ENCODE peak calls at places on chromosomes 3 and 15, in five cellular contexts. One of them, this sample, is unnamed.

GRCh38 chr3:165852710-165853109 is 15.5 kb upstream of the BCHE start:
- DNase-seq in choroid plexus epithelial cell: peak; percentile 33
- DNase-seq in epithelial cell of esophagus: no peak
- DNase-seq in fibroblast of mammary gland: peak; percentile 11
- DNase-seq in GM23338: no peak
- DNase-seq in this sample: no peak

GRCh38 chr15:29677871-29678431 is 144.3 kb downstream of the TJP1 start:
- DNase-seq in choroid plexus epithelial cell: no peak
- DNase-seq in epithelial cell of esophagus: no peak
- DNase-seq in fibroblast of mammary gland: no peak
- DNase-seq in GM23338: no peak
- DNase-seq in this sample: no peak

GRCh38 chr3:59163953-59164352 is 114.1 kb upstream of the CFAP20DC start:
- DNase-seq in choroid plexus epithelial cell: peak; percentile 5
- DNase-seq in epithelial cell of esophagus: peak; percentile 15
- DNase-seq in fibroblast of mammary gland: peak; percentile 2
- DNase-seq in GM23338: no peak
- DNase-seq in this sample: no peak

GRCh38 chr15:65326109-65326508 is 21.6 kb downstream of the RNU5B-1 start:
- DNase-seq in choroid plexus epithelial cell: peak; percentile 13
- DNase-seq in epithelial cell of esophagus: peak; percentile 31
- DNase-seq in fibroblast of mammary gland: peak; percentile 8
- DNase-seq in GM23338: peak; percentile 57
- DNase-seq in this sample: no peak

GRCh38 chr15:70483513-70483912 is 279.8 kb downstream of the UACA start:
- DNase-seq in choroid plexus epithelial cell: no peak
- DNase-seq in epithelial cell of esophagus: no peak
- DNase-seq in fibroblast of mammary gland: no peak
- DNase-seq in GM23338: no peak
- DNase-seq in this sample: no peak

GRCh38 chr3:52095990-52096775 is 39.8 kb upstream of the DUSP7 start:
- DNase-seq in choroid plexus epithelial cell: no peak
- DNase-seq in epithelial cell of esophagus: peak; percentile 82
- DNase-seq in fibroblast of mammary gland: no peak
- DNase-seq in GM23338: no peak
- DNase-seq in this sample: no peak

GRCh38 chr15:25691544-25692430 is 171.3 kb downstream of the ATP10A start:
- DNase-seq in choroid plexus epithelial cell: peak; percentile 13
- DNase-seq in epithelial cell of esophagus: no peak
- DNase-seq in fibroblast of mammary gland: peak; percentile 59
- DNase-seq in GM23338: peak; percentile 72
- DNase-seq in this sample: no peak

GRCh38 chr3:157066335-157067071 is 93.4 kb downstream of the CCNL1 start:
- DNase-seq in choroid plexus epithelial cell: no peak
- DNase-seq in epithelial cell of esophagus: peak; percentile 48
- DNase-seq in fibroblast of mammary gland: peak; percentile 97
- DNase-seq in GM23338: no peak
- DNase-seq in this sample: no peak

GRCh38 chr15:63379492-63380150 is 2.0 kb downstream of the CA12 start:
- DNase-seq in choroid plexus epithelial cell: no peak
- DNase-seq in epithelial cell of esophagus: peak; percentile 41
- DNase-seq in fibroblast of mammary gland: peak; percentile 34
- DNase-seq in GM23338: no peak
- DNase-seq in this sample: no peak

GRCh38 chr15:74307827-74308642 is 59.4 kb downstream of the CYP11A1 start:
- DNase-seq in choroid plexus epithelial cell: peak; percentile 83
- DNase-seq in epithelial cell of esophagus: peak; percentile 71
- DNase-seq in fibroblast of mammary gland: peak; percentile 59
- DNase-seq in GM23338: peak; percentile 82
- DNase-seq in this sample: no peak

GRCh38 chr15:60798821-60799220 is 319.9 kb upstream of the ICE2 start:
- DNase-seq in choroid plexus epithelial cell: peak; percentile 83
- DNase-seq in epithelial cell of esophagus: peak; percentile 71
- DNase-seq in fibroblast of mammary gland: peak; percentile 95
- DNase-seq in GM23338: no peak
- DNase-seq in this sample: peak; percentile 42

GRCh38 chr15:45759910-45760309 is 125.1 kb downstream of the SQOR start:
- DNase-seq in choroid plexus epithelial cell: no peak
- DNase-seq in epithelial cell of esophagus: no peak
- DNase-seq in fibroblast of mammary gland: no peak
- DNase-seq in GM23338: no peak
- DNase-seq in this sample: no peak

GRCh38 chr3:195806211-195806915 is 5.4 kb downstream of the MUC4 start:
- DNase-seq in choroid plexus epithelial cell: no peak
- DNase-seq in epithelial cell of esophagus: no peak
- DNase-seq in fibroblast of mammary gland: no peak
- DNase-seq in GM23338: peak; percentile 96
- DNase-seq in this sample: no peak

GRCh38 chr3:60932170-60932569 is 319.1 kb downstream of the FHIT start:
- DNase-seq in choroid plexus epithelial cell: no peak
- DNase-seq in epithelial cell of esophagus: no peak
- DNase-seq in fibroblast of mammary gland: no peak
- DNase-seq in GM23338: no peak
- DNase-seq in this sample: no peak

GRCh38 chr3:34793066-34793465 is 846.3 kb upstream of the ARPP21 start:
- DNase-seq in choroid plexus epithelial cell: no peak
- DNase-seq in epithelial cell of esophagus: no peak
- DNase-seq in fibroblast of mammary gland: peak; percentile 10
- DNase-seq in GM23338: no peak
- DNase-seq in this sample: no peak

GRCh38 chr3:171453175-171453868 is 6.9 kb downstream of the TNIK start:
- DNase-seq in choroid plexus epithelial cell: peak; percentile 59
- DNase-seq in epithelial cell of esophagus: no peak
- DNase-seq in fibroblast of mammary gland: peak; percentile 2
- DNase-seq in GM23338: peak; percentile 86
- DNase-seq in this sample: no peak

GRCh38 chr3:149657458-149657795 is 398 bp downstream of the WWTR1 start:
- DNase-seq in choroid plexus epithelial cell: peak; percentile 77
- DNase-seq in epithelial cell of esophagus: no peak
- DNase-seq in fibroblast of mammary gland: peak; percentile 59
- DNase-seq in GM23338: peak; percentile 71
- DNase-seq in this sample: no peak

GRCh38 chr15:99566157-99566900 is 545 bp downstream of the MEF2A start:
- DNase-seq in choroid plexus epithelial cell: no peak
- DNase-seq in epithelial cell of esophagus: peak; percentile 21
- DNase-seq in fibroblast of mammary gland: no peak
- DNase-seq in GM23338: peak; percentile 39
- DNase-seq in this sample: no peak

GRCh38 chr15:88802991-88803240 is 320 bp upstream of the ACAN start:
- DNase-seq in choroid plexus epithelial cell: no peak
- DNase-seq in epithelial cell of esophagus: no peak
- DNase-seq in fibroblast of mammary gland: no peak
- DNase-seq in GM23338: no peak
- DNase-seq in this sample: no peak

GRCh38 chr3:80097674-80098073 is 329.9 kb upstream of the ROBO1 start:
- DNase-seq in choroid plexus epithelial cell: no peak
- DNase-seq in epithelial cell of esophagus: peak; percentile 64
- DNase-seq in fibroblast of mammary gland: no peak
- DNase-seq in GM23338: no peak
- DNase-seq in this sample: no peak

GRCh38 chr15:68985361-68985891 is 29.1 kb upstream of the NOX5 start:
- DNase-seq in choroid plexus epithelial cell: no peak
- DNase-seq in epithelial cell of esophagus: no peak
- DNase-seq in fibroblast of mammary gland: no peak
- DNase-seq in GM23338: no peak
- DNase-seq in this sample: no peak

GRCh38 chr3:23999012-23999641 is 54.0 kb downstream of the NR1D2 start:
- DNase-seq in choroid plexus epithelial cell: peak; percentile 71
- DNase-seq in epithelial cell of esophagus: peak; percentile 50
- DNase-seq in fibroblast of mammary gland: peak; percentile 66
- DNase-seq in GM23338: peak; percentile 80
- DNase-seq in this sample: no peak

GRCh38 chr3:158532099-158532734 is 38.8 kb upstream of the MLF1 start:
- DNase-seq in choroid plexus epithelial cell: peak; percentile 79
- DNase-seq in epithelial cell of esophagus: peak; percentile 65
- DNase-seq in fibroblast of mammary gland: peak; percentile 74
- DNase-seq in GM23338: peak; percentile 54
- DNase-seq in this sample: no peak

GRCh38 chr3:134326760-134327593 is 47.3 kb downstream of the AMOTL2 start:
- DNase-seq in choroid plexus epithelial cell: peak; percentile 98
- DNase-seq in epithelial cell of esophagus: peak; percentile 94
- DNase-seq in fibroblast of mammary gland: peak; percentile 98
- DNase-seq in GM23338: peak; percentile 97
- DNase-seq in this sample: peak; percentile 99

GRCh38 chr3:186307594-186307993 is 54.4 kb downstream of the DGKG start:
- DNase-seq in choroid plexus epithelial cell: peak; percentile 69
- DNase-seq in epithelial cell of esophagus: peak; percentile 65
- DNase-seq in fibroblast of mammary gland: peak; percentile 60
- DNase-seq in GM23338: peak; percentile 59
- DNase-seq in this sample: no peak

GRCh38 chr15:74200394-74200793 is 2.2 kb downstream of the STRA6 start:
- DNase-seq in choroid plexus epithelial cell: peak; percentile 90
- DNase-seq in epithelial cell of esophagus: peak; percentile 90
- DNase-seq in fibroblast of mammary gland: peak; percentile 86
- DNase-seq in GM23338: no peak
- DNase-seq in this sample: no peak

GRCh38 chr3:51374456-51374855 is 10.6 kb upstream of the MANF start:
- DNase-seq in choroid plexus epithelial cell: no peak
- DNase-seq in epithelial cell of esophagus: no peak
- DNase-seq in fibroblast of mammary gland: no peak
- DNase-seq in GM23338: no peak
- DNase-seq in this sample: no peak

GRCh38 chr15:85004551-85004950 is 22.9 kb downstream of the PDE8A start:
- DNase-seq in choroid plexus epithelial cell: no peak
- DNase-seq in epithelial cell of esophagus: no peak
- DNase-seq in fibroblast of mammary gland: no peak
- DNase-seq in GM23338: no peak
- DNase-seq in this sample: no peak

GRCh38 chr15:85003593-85004312 is 22.1 kb downstream of the PDE8A start:
- DNase-seq in choroid plexus epithelial cell: no peak
- DNase-seq in epithelial cell of esophagus: no peak
- DNase-seq in fibroblast of mammary gland: no peak
- DNase-seq in GM23338: no peak
- DNase-seq in this sample: no peak

GRCh38 chr15:85000189-85000864 is 18.7 kb downstream of the PDE8A start:
- DNase-seq in choroid plexus epithelial cell: peak; percentile 91
- DNase-seq in epithelial cell of esophagus: no peak
- DNase-seq in fibroblast of mammary gland: peak; percentile 38
- DNase-seq in GM23338: no peak
- DNase-seq in this sample: peak; percentile 26

GRCh38 chr15:85000937-85001336 is 19.3 kb downstream of the PDE8A start:
- DNase-seq in choroid plexus epithelial cell: no peak
- DNase-seq in epithelial cell of esophagus: no peak
- DNase-seq in fibroblast of mammary gland: no peak
- DNase-seq in GM23338: no peak
- DNase-seq in this sample: no peak

DNA sequence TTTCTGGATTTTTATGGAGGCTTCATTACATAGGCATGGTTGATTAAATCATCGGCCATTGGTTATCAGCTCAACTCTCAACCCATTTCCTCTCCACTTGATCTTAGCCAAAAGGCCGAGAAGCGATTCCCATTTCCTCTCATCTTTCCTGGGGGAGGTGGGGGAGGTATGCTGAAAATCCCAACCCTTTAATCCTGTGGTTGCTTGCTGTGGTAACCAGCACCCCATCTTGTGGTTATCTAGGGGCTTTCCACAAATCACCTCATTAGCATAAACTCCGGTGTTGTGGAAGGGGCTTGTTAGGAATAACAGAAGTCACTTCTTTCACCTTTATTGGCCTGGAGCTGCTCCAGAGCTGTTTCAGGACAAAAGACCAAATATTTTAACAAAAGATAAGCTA is 20.9 kb downstream of the PDE8A start:
- DNase-seq in choroid plexus epithelial cell: peak; percentile 63
- DNase-seq in epithelial cell of esophagus: no peak
- DNase-seq in fibroblast of mammary gland: no peak
- DNase-seq in GM23338: peak; percentile 51
- DNase-seq in this sample: no peak
- H3K4me3 ChIP-seq in choroid plexus epithelial cell: no peak overlapping the region
- H3K4me3 ChIP-seq in epithelial cell of esophagus: no peak overlapping the region
- H3K4me3 ChIP-seq in fibroblast of mammary gland: no peak overlapping the region
- H3K4me3 ChIP-seq in GM23338: no peak overlapping the region
- H3K4me3 ChIP-seq in this sample: no peak overlapping the region

DNA sequence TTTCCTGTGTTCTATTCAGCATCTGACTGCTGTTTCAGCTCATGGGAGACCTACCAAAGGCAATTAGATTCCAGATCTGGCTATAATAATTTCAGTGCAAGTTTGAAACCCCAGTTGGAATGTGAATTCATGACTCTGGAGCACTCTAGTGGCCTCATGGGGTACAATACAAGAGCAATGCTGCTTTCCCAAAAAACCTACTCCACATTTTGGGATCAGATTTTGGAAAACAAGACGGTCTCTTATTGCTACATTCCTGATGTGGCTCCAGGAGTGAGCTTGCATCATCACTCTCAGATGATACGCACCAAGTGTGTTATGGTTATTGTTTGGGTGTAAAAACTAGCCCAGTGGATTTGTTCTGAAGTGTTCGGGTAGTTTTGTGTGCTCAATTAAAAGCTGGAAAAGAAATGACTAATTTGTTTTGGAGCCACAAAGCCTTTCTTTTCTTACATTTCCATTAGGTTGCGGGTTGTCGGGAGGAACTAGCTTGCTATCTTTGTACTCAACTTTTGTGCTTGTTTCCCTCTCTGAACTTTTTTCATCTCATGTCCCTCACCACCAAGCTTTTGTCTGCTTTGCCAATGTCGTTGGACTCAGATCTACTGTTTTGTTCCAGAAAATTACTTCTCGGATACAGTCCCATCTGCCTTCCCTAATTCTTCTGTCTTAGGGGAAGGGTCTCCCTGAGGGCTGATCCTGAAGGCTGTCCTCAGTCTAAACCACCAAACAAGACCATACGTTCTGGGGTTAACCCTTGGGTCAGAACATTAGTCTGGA is 272.1 kb downstream of the BBX start:
- DNase-seq in choroid plexus epithelial cell: peak; percentile 30
- DNase-seq in epithelial cell of esophagus: no peak
- DNase-seq in fibroblast of mammary gland: peak; percentile 58
- DNase-seq in GM23338: peak; percentile 10
- DNase-seq in this sample: no peak
- TF ChIP-seq CTCF in choroid plexus epithelial cell: peak; percentile 47
- TF ChIP-seq CTCF in epithelial cell of esophagus: peak; percentile 38
- TF ChIP-seq CTCF in fibroblast of mammary gland: peak; percentile 48
- TF ChIP-seq CTCF in GM23338: peak; percentile 43
- TF ChIP-seq CTCF in this sample: no peak

GRCh38 chr3:17841190-17841828 is 98.9 kb upstream of the TBC1D5 start:
- DNase-seq in choroid plexus epithelial cell: peak; percentile 74
- DNase-seq in epithelial cell of esophagus: peak; percentile 56
- DNase-seq in fibroblast of mammary gland: peak; percentile 59
- DNase-seq in GM23338: peak; percentile 90
- DNase-seq in this sample: no peak
- H3K4me3 ChIP-seq in choroid plexus epithelial cell: no peak overlapping the region
- H3K4me3 ChIP-seq in epithelial cell of esophagus: no peak overlapping the region
- H3K4me3 ChIP-seq in fibroblast of mammary gland: no peak overlapping the region
- H3K4me3 ChIP-seq in GM23338: no peak overlapping the region
- H3K4me3 ChIP-seq in this sample: no peak overlapping the region

GRCh38 chr3:30321065-30321464 is 285.3 kb upstream of the TGFBR2 start:
- DNase-seq in choroid plexus epithelial cell: no peak
- DNase-seq in epithelial cell of esophagus: no peak
- DNase-seq in fibroblast of mammary gland: no peak
- DNase-seq in GM23338: no peak
- DNase-seq in this sample: no peak

GRCh38 chr3:30320392-30320791 is 286.0 kb upstream of the TGFBR2 start:
- DNase-seq in choroid plexus epithelial cell: no peak
- DNase-seq in epithelial cell of esophagus: no peak
- DNase-seq in fibroblast of mammary gland: no peak
- DNase-seq in GM23338: no peak
- DNase-seq in this sample: no peak

GRCh38 chr3:30318110-30318509 is 288.3 kb upstream of the TGFBR2 start:
- DNase-seq in choroid plexus epithelial cell: no peak
- DNase-seq in epithelial cell of esophagus: no peak
- DNase-seq in fibroblast of mammary gland: no peak
- DNase-seq in GM23338: no peak
- DNase-seq in this sample: no peak

GRCh38 chr3:30315452-30315851 is 290.9 kb upstream of the TGFBR2 start:
- DNase-seq in choroid plexus epithelial cell: peak; percentile 59
- DNase-seq in epithelial cell of esophagus: no peak
- DNase-seq in fibroblast of mammary gland: peak; percentile 72
- DNase-seq in GM23338: no peak
- DNase-seq in this sample: peak; percentile 34

GRCh38 chr3:30319713-30320112 is 286.7 kb upstream of the TGFBR2 start:
- DNase-seq in choroid plexus epithelial cell: peak; percentile 81
- DNase-seq in epithelial cell of esophagus: peak; percentile 73
- DNase-seq in fibroblast of mammary gland: peak; percentile 73
- DNase-seq in GM23338: peak; percentile 70
- DNase-seq in this sample: no peak
- TF ChIP-seq CTCF in choroid plexus epithelial cell: peak; percentile 71
- TF ChIP-seq CTCF in epithelial cell of esophagus: peak; percentile 72
- TF ChIP-seq CTCF in fibroblast of mammary gland: peak; percentile 53
- TF ChIP-seq CTCF in GM23338: peak; percentile 67
- TF ChIP-seq CTCF in this sample: peak; percentile 37

This sample was measured in AG04449.